ENCODE peak calls at places on chromosomes 7 and 10, in nine cellular contexts. S, A, F, W, H, N, C, Q and X are unnamed samples.

GRCh38 chr7:140404565-140405080 is 765 bp downstream of the RAB19 start:
- DNase-seq in C (no peak), N (no peak), S (no peak), F (no peak), H (no peak), A (no peak), Q (no peak), W (no peak), X (no peak)

GRCh38 chr7:137393570-137393969 is 50.0 kb upstream of the PTN start:
- DNase-seq in S (no peak), Q (no peak), W (no peak), F (no peak), H (no peak), N (no peak), C (no peak), A (no peak), X (no peak)

GRCh38 chr7:127653396-127653795 is 1.4 kb downstream of the SND1 start:
- DNase-seq in S (no peak), A (no peak), F (no peak), Q (no peak), H (no peak), W (no peak), N (no peak), C (no peak), X (no peak)

GRCh38 chr7:921071-921461 is 33.4 kb downstream of the ADAP1 start:
- DNase-seq in H (peak; percentile 41), C (no peak), W (no peak), A (peak; percentile 17), F (no peak), N (no peak), Q (no peak), S (no peak), X (no peak)

GRCh38 chr10:12980713-12981306 is 20.7 kb downstream of the CCDC3 start:
- DNase-seq in S (no peak), C (no peak), W (no peak), N (no peak), F (no peak), Q (no peak), H (no peak), A (no peak), X (no peak)

GRCh38 chr10:56585447-56586171 is 224.6 kb upstream of the ZWINT start:
- DNase-seq in H (peak; percentile 42), S (no peak), C (no peak), A (no peak), Q (no peak), W (no peak), F (no peak), N (no peak), X (no peak)

GRCh38 chr7:106392565-106392964 is 107.8 kb upstream of the NAMPT start:
- DNase-seq in H (no peak), C (no peak), A (no peak), N (no peak), F (no peak), Q (no peak), W (no peak), S (no peak), X (no peak)

GRCh38 chr10:133458021-133458709 is 4.4 kb downstream of the SCART1 start:
- DNase-seq in F (no peak), A (no peak), W (no peak), C (no peak), S (no peak), N (no peak), Q (no peak), H (no peak), X (no peak)

GRCh38 chr10:49177391-49178355 is 10.5 kb downstream of the TMEM273 start:
- DNase-seq in W (no peak), H (no peak), C (peak; percentile 12), N (peak; percentile 53), A (no peak), F (peak; percentile 38), S (no peak), Q (no peak), X (no peak)

GRCh38 chr10:29542723-29543122 is 92.0 kb downstream of the SVIL start:
- DNase-seq in F (no peak), N (no peak), C (no peak), H (no peak), Q (no peak), A (no peak), W (no peak), S (no peak), X (no peak)

GRCh38 chr10:73965890-73966768 is 31.8 kb upstream of the VCL start:
- DNase-seq in N (no peak), F (peak; percentile 89), C (peak; percentile 81), A (peak; percentile 57), W (peak; percentile 60), S (peak; percentile 88), H (peak; percentile 80), Q (no peak), X (peak; percentile 64)

GRCh38 chr10:31999836-32000235 is 56.4 kb downstream of the KIF5B start:
- DNase-seq in N (no peak), Q (no peak), C (no peak), H (no peak), A (no peak), S (no peak), F (no peak), W (no peak), X (no peak)

GRCh38 chr7:72706521-72706920 is 121.5 kb downstream of the TYW1B start:
- DNase-seq in Q (no peak), F (no peak), N (no peak), C (no peak), H (no peak), S (no peak), A (no peak), W (no peak), X (no peak)

GRCh38 chr7:45592230-45592991 is 18.2 kb downstream of the ADCY1 start:
- DNase-seq in N (no peak), S (no peak), Q (no peak), A (peak; percentile 24), C (no peak), F (no peak), H (peak; percentile 37), W (no peak), X (no peak)

GRCh38 chr7:82429408-82429807 is 14.2 kb downstream of the CACNA2D1 start:
- DNase-seq in W (no peak), N (no peak), A (no peak), Q (no peak), C (no peak), S (no peak), F (no peak), H (no peak), X (no peak)
- TF ChIP-seq POLR2A in W (no peak), N (no peak), A (no peak), Q (no peak), C (no peak), S (no peak), F (no peak), H (no peak), X (no peak)

GRCh38 chr10:103021150-103021896 is 103.2 kb downstream of the CNNM2 start:
- DNase-seq in A (no peak), S (no peak), Q (no peak), H (no peak), F (no peak), N (no peak), C (no peak), W (no peak), X (no peak)
- H3K27ac ChIP-seq in A (no peak overlapping the region), S (no peak overlapping the region), Q (no peak overlapping the region), H (peak overlapping the region; percentile 43), F (no peak overlapping the region), N (peak overlapping the region; percentile 29), C (peak overlapping the region; percentile 53), W (no peak overlapping the region), X (no peak overlapping the region)

DNA sequence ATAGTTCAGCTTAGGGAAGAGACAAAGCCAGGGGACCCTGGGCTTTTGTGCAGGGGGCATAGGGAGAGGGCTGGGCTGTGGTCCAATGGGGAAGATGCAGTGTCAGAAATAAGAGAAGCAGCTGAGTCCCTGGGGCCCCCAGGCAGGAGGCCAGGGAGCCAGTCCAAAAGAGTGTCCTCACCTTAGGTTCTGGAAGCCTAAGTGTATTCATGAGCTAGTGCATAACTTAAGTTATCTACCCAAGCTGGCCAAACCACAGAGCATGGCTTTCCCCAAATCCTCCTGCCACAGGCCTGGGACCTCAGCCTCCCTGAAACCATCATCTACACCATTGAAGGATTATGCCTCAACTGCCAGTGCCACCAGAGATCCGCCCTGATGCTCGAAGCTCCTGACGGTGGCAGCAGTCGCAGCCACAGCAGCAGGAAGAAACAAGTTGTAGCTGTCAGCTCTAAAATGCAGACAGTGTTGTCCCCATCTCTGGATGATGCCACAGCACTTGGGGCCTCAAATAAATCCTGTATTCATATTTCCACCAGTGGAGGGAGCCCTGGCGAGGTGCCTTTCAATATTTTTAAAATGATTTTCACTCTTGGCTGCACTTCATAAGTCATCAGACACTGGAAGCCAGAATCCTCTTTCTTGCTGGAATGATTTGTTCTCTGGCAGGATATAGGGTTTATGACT is 574.6 kb downstream of the GRID1 start:
- DNase-seq in S (no peak), W (no peak), A (no peak), Q (no peak), N (no peak), C (no peak), F (no peak), H (no peak), X (peak; percentile 70)
- TF ChIP-seq CTCF in S (no peak), W (no peak), A (no peak), Q (no peak), N (peak; percentile 32), C (peak; percentile 7), F (no peak), H (no peak), X (peak; percentile 39)

DNA sequence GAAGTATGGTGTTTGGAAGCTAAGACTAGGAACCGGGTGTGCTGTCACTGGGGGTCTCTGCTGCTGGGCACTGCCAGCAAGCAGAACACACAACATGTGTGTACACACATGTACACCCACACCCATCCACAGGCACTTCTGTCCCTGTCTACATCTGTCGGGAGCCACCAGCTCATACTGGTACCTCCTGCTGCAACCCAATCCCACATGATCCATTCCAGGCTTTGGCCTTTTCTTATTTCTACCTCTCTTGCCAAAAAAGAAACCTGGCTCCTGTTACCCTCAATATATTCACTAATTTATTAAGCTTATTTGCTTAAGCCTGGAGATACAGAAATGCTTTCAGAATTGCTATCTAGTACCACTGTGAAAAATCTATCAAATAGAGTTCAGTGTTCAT is 246.0 kb downstream of the DIP2C start:
- DNase-seq in W (no peak), C (no peak), S (no peak), Q (no peak), N (no peak), H (no peak), F (no peak), A (no peak), X (no peak)
- TF ChIP-seq POLR2A in W (no peak), C (no peak), S (no peak), Q (no peak), N (no peak), H (no peak), F (no peak), A (no peak), X (no peak)

GRCh38 chr7:36527549-36527913 is 137.9 kb downstream of the ANLN start:
- DNase-seq in W (no peak), C (no peak), F (no peak), N (no peak), S (no peak), A (no peak), Q (no peak), H (no peak), X (no peak)
- H3K27ac ChIP-seq in W (no peak overlapping the region), C (peak overlapping the region; percentile 64), F (no peak overlapping the region), N (no peak overlapping the region), S (no peak overlapping the region), A (no peak overlapping the region), Q (no peak overlapping the region), H (no peak overlapping the region), X (no peak overlapping the region)